ENCODE peak calls at places on chromosomes 4 and X, in seven cellular contexts. C is A549, I is upper lobe of left lung, T is ovary, V is H1, M is sigmoid colon, G is transverse colon. N is an unnamed sample. For H3K4me1, the result is how much of the 10 kb centered on the place peaks cover.

GRCh38 chrX:48578661-48579128 is 4.4 kb downstream of the RBM3 start:
- DNase-seq in C (no peak), I (no peak), T (no peak), V (no peak), M (no peak), G (no peak), N (no peak)

GRCh38 chrX:74526786-74527185 is 87.6 kb downstream of the RLIM start:
- DNase-seq in C (no peak), I (no peak), T (no peak), V (no peak), M (no peak), G (no peak), N (no peak)

GRCh38 chrX:105190252-105190853 is 30.1 kb downstream of the TEX13A start:
- DNase-seq in C (peak), I (no peak), T (no peak), V (no peak), M (no peak), G (peak), N (no peak)

GRCh38 chr4:177554966-177555574 is 112.8 kb upstream of the AGA start:
- DNase-seq in C (peak), I (no peak), T (no peak), V (no peak), M (no peak), G (peak), N (no peak)

GRCh38 chrX:1545776-1546408 is 8.9 kb upstream of the P2RY8 start:
- DNase-seq in C (no peak), I (no peak), T (no peak), V (no peak), M (peak), G (no peak), N (no peak)

GRCh38 chrX:56761167-56761566 is 32.1 kb downstream of the NBDY start:
- DNase-seq in C (no peak), I (no peak), T (no peak), V (no peak), M (peak), G (no peak), N (no peak)

GRCh38 chr4:55637272-55637820 is 1.2 kb upstream of the NMU start:
- DNase-seq in C (no peak), I (no peak), T (no peak), V (no peak), M (no peak), G (no peak), N (no peak)

GRCh38 chr4:150229538-150229937 is 151.3 kb downstream of the DCLK2 start:
- DNase-seq in C (peak), I (no peak), T (no peak), V (no peak), M (no peak), G (no peak), N (no peak)

GRCh38 chrX:115259238-115259875 is 25.5 kb upstream of the LRCH2 start:
- DNase-seq in C (no peak), I (no peak), T (no peak), V (no peak), M (no peak), G (no peak), N (no peak)

GRCh38 chr4:31370866-31371465 is 650.8 kb downstream of the PCDH7 start:
- DNase-seq in C (peak), I (no peak), T (no peak), V (no peak), M (no peak), G (no peak), N (no peak)

GRCh38 chr4:68175562-68176155 is 46.0 kb upstream of the TMPRSS11F start:
- DNase-seq in C (peak), I (no peak), T (no peak), V (no peak), M (no peak), G (no peak), N (no peak)

GRCh38 chr4:89586318-89586717 is 250.6 kb downstream of the SNCA start:
- DNase-seq in C (no peak), I (no peak), T (no peak), V (no peak), M (no peak), G (no peak), N (no peak)

GRCh38 chr4:16117164-16117563 is 33.3 kb upstream of the PROM1 start:
- DNase-seq in C (no peak), I (no peak), T (no peak), V (no peak), M (no peak), G (no peak), N (no peak)

GRCh38 chr4:158530391-158530790 is 8.7 kb downstream of the RXFP1 start:
- DNase-seq in C (no peak), I (no peak), T (no peak), V (no peak), M (no peak), G (no peak), N (no peak)

GRCh38 chr4:99644453-99644852 is 13.2 kb downstream of the C4orf54 start:
- DNase-seq in C (no peak), I (no peak), T (no peak), V (no peak), M (no peak), G (no peak), N (no peak)

GRCh38 chr4:113880240-113881028 is 99.0 kb downstream of the ARSJ start:
- DNase-seq in C (no peak), I (no peak), T (no peak), V (no peak), M (no peak), G (no peak), N (no peak)

GRCh38 chr4:175351473-175351872 is 433.3 kb downstream of the ADAM29 start:
- DNase-seq in C (no peak), I (no peak), T (no peak), V (no peak), M (no peak), G (no peak), N (no peak)

GRCh38 chr4:88230953-88231835 is 53.2 kb downstream of the PPM1K start:
- DNase-seq in C (no peak), I (no peak), T (no peak), V (no peak), M (no peak), G (no peak), N (peak)

GRCh38 chr4:705278-706082 is at the start of gene PCGF3:
- DNase-seq in C (peak), I (peak), T (peak), V (peak), M (peak), G (peak), N (peak)
- TF ChIP-seq EP300 in C (no peak), I (no peak), T (no peak), V (no peak), M (no peak), G (no peak), N (no peak)

DNA sequence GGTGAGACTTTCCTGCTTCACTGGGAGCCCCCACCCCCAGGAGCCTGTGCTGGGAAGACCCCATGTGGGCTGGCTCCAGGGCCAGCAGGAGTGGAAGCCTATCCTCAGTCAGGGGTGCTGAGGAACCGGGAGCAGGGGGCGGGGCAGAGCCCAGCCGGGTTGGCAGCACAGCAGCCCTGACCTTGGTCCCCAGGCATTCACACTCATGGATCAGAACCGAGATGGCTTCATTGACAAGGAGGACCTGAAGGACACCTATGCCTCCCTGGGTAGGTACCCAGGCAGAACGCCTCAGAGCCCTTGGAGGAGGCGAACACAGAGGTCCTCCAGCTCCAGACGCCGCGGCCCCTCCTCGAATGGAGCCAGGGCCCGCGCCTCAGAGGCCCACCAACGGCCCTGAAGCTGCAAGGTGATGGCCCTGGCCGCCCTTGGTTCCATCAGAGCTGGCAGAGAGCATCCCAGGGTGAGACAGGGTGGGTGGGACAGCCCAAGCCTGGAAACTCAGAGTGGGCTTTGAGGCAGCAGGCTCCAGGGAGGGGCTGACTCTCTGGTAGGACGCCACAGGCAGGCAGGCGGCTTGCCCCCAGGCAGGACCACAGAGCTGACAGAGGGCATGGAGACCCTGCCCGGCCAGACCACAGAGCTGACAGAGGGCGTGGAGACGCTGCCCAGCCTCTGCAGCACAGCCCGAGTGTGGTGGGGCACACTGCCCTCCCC is 4.6 kb downstream of the MYL5 start:
- DNase-seq in C (no peak), I (peak), T (no peak), V (no peak), M (no peak), G (no peak), N (no peak)
- H3K4me1 ChIP-seq in C (under half), I (under half), T (under half), V (under half), M (under half), G (under half), N (under half)

GRCh38 chrX:119999087-119999634 is 55.6 kb upstream of the NKAP start:
- DNase-seq in C (no peak), I (no peak), T (no peak), V (no peak), M (no peak), G (no peak), N (no peak)
- TF ChIP-seq CTCF in C (no peak), I (no peak), T (no peak), V (no peak), M (no peak), G (no peak), N (no peak)

DNA sequence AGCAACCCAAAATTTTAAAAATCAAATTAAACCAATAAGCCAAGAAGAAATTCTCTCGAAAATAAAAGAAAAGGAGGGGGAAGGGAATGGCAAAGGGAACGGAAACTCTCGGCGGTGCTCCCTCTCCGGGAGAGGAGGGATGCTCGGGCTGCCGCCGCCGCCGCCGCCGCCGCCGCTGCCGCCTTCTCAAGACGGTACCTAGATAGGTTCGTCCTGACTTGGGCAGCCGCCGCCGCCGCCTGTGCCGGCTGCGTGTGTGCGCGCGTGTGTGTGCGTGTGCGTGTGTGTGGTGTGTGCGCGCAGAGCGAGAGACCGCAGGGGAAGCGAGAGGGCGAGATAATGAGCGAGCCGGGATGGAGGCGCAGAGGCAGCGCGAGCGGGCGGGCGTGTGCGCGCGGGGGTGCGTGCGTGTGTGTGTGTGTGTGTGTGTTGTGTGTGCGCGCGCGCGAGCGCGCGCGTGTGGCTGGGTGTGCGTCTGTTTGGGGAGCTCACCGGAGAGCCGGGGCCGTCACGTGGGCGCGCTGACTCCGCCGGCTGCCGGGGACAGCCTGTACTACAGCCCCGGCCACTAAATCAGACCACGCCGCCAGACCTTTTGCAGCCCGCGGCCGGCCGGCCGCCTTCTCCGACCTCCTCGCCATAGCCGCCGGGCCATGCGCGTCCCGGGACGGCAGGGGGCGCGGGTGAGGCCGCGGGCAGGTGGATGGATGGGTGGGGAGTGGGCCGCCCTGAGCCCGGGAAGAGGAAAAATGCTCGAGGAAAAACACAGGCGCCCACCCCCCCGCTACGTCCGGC is 111.6 kb downstream of the DHX15 start:
- DNase-seq in C (peak), I (peak), T (peak), V (peak), M (peak), G (peak), N (peak)
- TF ChIP-seq EP300 in C (no peak), I (no peak), T (no peak), V (no peak), M (peak), G (no peak), N (no peak)

GRCh38 chrX:7115557-7115956 is 32.0 kb upstream of the STS start:
- DNase-seq in C (no peak), I (no peak), T (peak), V (no peak), M (no peak), G (no peak), N (no peak)

GRCh38 chrX:7116081-7116480 is 31.4 kb upstream of the STS start:
- DNase-seq in C (no peak), I (no peak), T (no peak), V (no peak), M (no peak), G (no peak), N (no peak)

GRCh38 chrX:7117587-7117986 is 29.9 kb upstream of the STS start:
- DNase-seq in C (no peak), I (no peak), T (no peak), V (no peak), M (no peak), G (no peak), N (no peak)

GRCh38 chrX:7120578-7121219 is 26.8 kb upstream of the STS start:
- DNase-seq in C (peak), I (no peak), T (no peak), V (no peak), M (no peak), G (peak), N (no peak)

GRCh38 chrX:7119927-7120577 is 27.5 kb upstream of the STS start:
- DNase-seq in C (no peak), I (no peak), T (no peak), V (no peak), M (no peak), G (no peak), N (no peak)
- H3K4me1 ChIP-seq in C (under half), I (under half), T (under half), V (under half), M (under half), G (under half), N (under half)

DNA sequence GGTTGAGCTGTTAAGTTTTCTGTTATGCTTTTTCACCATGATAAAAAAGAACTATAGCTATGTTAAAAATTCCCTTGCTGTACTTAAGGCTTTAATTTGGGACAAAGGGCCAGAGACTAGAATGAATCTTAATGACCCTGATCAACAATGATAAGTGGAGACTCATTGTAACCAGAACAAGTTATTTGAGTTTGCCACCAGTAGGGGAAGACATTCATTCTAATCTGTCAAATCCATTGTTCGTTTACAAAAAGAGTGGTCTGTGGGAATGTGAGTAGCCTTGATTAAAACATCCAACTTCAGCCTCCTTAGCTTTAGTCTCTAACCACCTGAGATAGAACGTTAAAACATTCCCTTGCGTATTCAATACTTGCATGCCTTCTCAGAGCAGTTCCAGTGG is 66.0 kb downstream of the EGF start:
- DNase-seq in C (no peak), I (no peak), T (no peak), V (no peak), M (no peak), G (no peak), N (no peak)
- TF ChIP-seq CTCF in C (no peak), I (no peak), T (no peak), V (no peak), M (no peak), G (no peak), N (no peak)

GRCh38 chrX:9997524-9997923 is 30.4 kb downstream of the CLDN34 start:
- DNase-seq in C (no peak), I (no peak), T (no peak), V (no peak), M (no peak), G (no peak), N (no peak)
- TF ChIP-seq EP300 in C (no peak), I (no peak), T (no peak), V (no peak), M (no peak), G (no peak), N (no peak)

GRCh38 chr4:122861544-122861943 is 34.9 kb downstream of the FGF2 start:
- DNase-seq in C (no peak), I (no peak), T (no peak), V (no peak), M (no peak), G (no peak), N (no peak)
- H3K4me1 ChIP-seq in C (half or more), I (under half), T (under half), V (under half), M (under half), G (under half), N (under half)